ENCODE peak calls at places on chromosomes 6 and 20, in nine cellular contexts. One of them, this sample, is unnamed.

GRCh38 chr6:137881522-137881886 is 14.4 kb downstream of the TNFAIP3 start:
- DNase-seq in amygdala: no peak
- DNase-seq in PC-9: no peak
- DNase-seq in DMS153: no peak
- DNase-seq in activated T-helper 2 cell treated with anti-CD3 and anti-CD28 coated beads, Interferon-gamma antibody, Interleukin-2, Interleukin-4, amounts not matched to agents 10 μg/mL and 5 μg/mL and 100 μg/mL, durations not matched to agents 14 hours and 24 hours and 36 hours: no peak
- DNase-seq in ELF-1: no peak
- DNase-seq in effector memory CD8-positive, alpha-beta T cell: no peak
- DNase-seq in B cell: no peak
- DNase-seq in HS-5: no peak
- DNase-seq in this sample: no peak

GRCh38 chr6:110699780-110700179 is 115.5 kb downstream of the CDK19 start:
- DNase-seq in amygdala: no peak
- DNase-seq in PC-9: no peak
- DNase-seq in DMS153: no peak
- DNase-seq in activated T-helper 2 cell treated with anti-CD3 and anti-CD28 coated beads, Interferon-gamma antibody, Interleukin-2, Interleukin-4, amounts not matched to agents 10 μg/mL and 5 μg/mL and 100 μg/mL, durations not matched to agents 14 hours and 24 hours and 36 hours: no peak
- DNase-seq in ELF-1: no peak
- DNase-seq in effector memory CD8-positive, alpha-beta T cell: no peak
- DNase-seq in B cell: no peak
- DNase-seq in HS-5: no peak
- DNase-seq in this sample: no peak

GRCh38 chr20:58251979-58252591 is 23.6 kb upstream of the ANKRD60 start:
- DNase-seq in amygdala: no peak
- DNase-seq in PC-9: peak; percentile 98
- DNase-seq in DMS153: no peak
- DNase-seq in activated T-helper 2 cell treated with anti-CD3 and anti-CD28 coated beads, Interferon-gamma antibody, Interleukin-2, Interleukin-4, amounts not matched to agents 10 μg/mL and 5 μg/mL and 100 μg/mL, durations not matched to agents 14 hours and 24 hours and 36 hours: no peak
- DNase-seq in ELF-1: no peak
- DNase-seq in effector memory CD8-positive, alpha-beta T cell: no peak
- DNase-seq in B cell: no peak
- DNase-seq in HS-5: peak; percentile 91
- DNase-seq in this sample: no peak

GRCh38 chr20:58546312-58546711 is 31.1 kb upstream of the APCDD1L start:
- DNase-seq in amygdala: no peak
- DNase-seq in PC-9: no peak
- DNase-seq in DMS153: no peak
- DNase-seq in activated T-helper 2 cell treated with anti-CD3 and anti-CD28 coated beads, Interferon-gamma antibody, Interleukin-2, Interleukin-4, amounts not matched to agents 10 μg/mL and 5 μg/mL and 100 μg/mL, durations not matched to agents 14 hours and 24 hours and 36 hours: no peak
- DNase-seq in ELF-1: no peak
- DNase-seq in effector memory CD8-positive, alpha-beta T cell: no peak
- DNase-seq in B cell: no peak
- DNase-seq in HS-5: no peak
- DNase-seq in this sample: no peak

GRCh38 chr20:47113362-47114118 is 218.9 kb downstream of the EYA2 start:
- DNase-seq in amygdala: no peak
- DNase-seq in PC-9: no peak
- DNase-seq in DMS153: no peak
- DNase-seq in activated T-helper 2 cell treated with anti-CD3 and anti-CD28 coated beads, Interferon-gamma antibody, Interleukin-2, Interleukin-4, amounts not matched to agents 10 μg/mL and 5 μg/mL and 100 μg/mL, durations not matched to agents 14 hours and 24 hours and 36 hours: no peak
- DNase-seq in ELF-1: no peak
- DNase-seq in effector memory CD8-positive, alpha-beta T cell: no peak
- DNase-seq in B cell: no peak
- DNase-seq in HS-5: no peak
- DNase-seq in this sample: no peak

GRCh38 chr6:20438462-20439070 is 36.9 kb downstream of the E2F3 start:
- DNase-seq in amygdala: no peak
- DNase-seq in PC-9: no peak
- DNase-seq in DMS153: no peak
- DNase-seq in activated T-helper 2 cell treated with anti-CD3 and anti-CD28 coated beads, Interferon-gamma antibody, Interleukin-2, Interleukin-4, amounts not matched to agents 10 μg/mL and 5 μg/mL and 100 μg/mL, durations not matched to agents 14 hours and 24 hours and 36 hours: no peak
- DNase-seq in ELF-1: no peak
- DNase-seq in effector memory CD8-positive, alpha-beta T cell: no peak
- DNase-seq in B cell: no peak
- DNase-seq in HS-5: no peak
- DNase-seq in this sample: no peak

GRCh38 chr6:108616973-108617372 is 56.3 kb downstream of the FOXO3 start:
- DNase-seq in amygdala: no peak
- DNase-seq in PC-9: no peak
- DNase-seq in DMS153: no peak
- DNase-seq in activated T-helper 2 cell treated with anti-CD3 and anti-CD28 coated beads, Interferon-gamma antibody, Interleukin-2, Interleukin-4, amounts not matched to agents 10 μg/mL and 5 μg/mL and 100 μg/mL, durations not matched to agents 14 hours and 24 hours and 36 hours: no peak
- DNase-seq in ELF-1: no peak
- DNase-seq in effector memory CD8-positive, alpha-beta T cell: no peak
- DNase-seq in B cell: no peak
- DNase-seq in HS-5: no peak
- DNase-seq in this sample: no peak

GRCh38 chr6:75098709-75099108 is 107.1 kb downstream of the COL12A1 start:
- DNase-seq in amygdala: no peak
- DNase-seq in PC-9: peak; percentile 84
- DNase-seq in DMS153: no peak
- DNase-seq in activated T-helper 2 cell treated with anti-CD3 and anti-CD28 coated beads, Interferon-gamma antibody, Interleukin-2, Interleukin-4, amounts not matched to agents 10 μg/mL and 5 μg/mL and 100 μg/mL, durations not matched to agents 14 hours and 24 hours and 36 hours: no peak
- DNase-seq in ELF-1: peak; percentile 1
- DNase-seq in effector memory CD8-positive, alpha-beta T cell: no peak
- DNase-seq in B cell: no peak
- DNase-seq in HS-5: peak; percentile 86
- DNase-seq in this sample: no peak

GRCh38 chr6:136527831-136528230 is 22.4 kb downstream of the MAP7 start:
- DNase-seq in amygdala: no peak
- DNase-seq in PC-9: no peak
- DNase-seq in DMS153: no peak
- DNase-seq in activated T-helper 2 cell treated with anti-CD3 and anti-CD28 coated beads, Interferon-gamma antibody, Interleukin-2, Interleukin-4, amounts not matched to agents 10 μg/mL and 5 μg/mL and 100 μg/mL, durations not matched to agents 14 hours and 24 hours and 36 hours: no peak
- DNase-seq in ELF-1: no peak
- DNase-seq in effector memory CD8-positive, alpha-beta T cell: no peak
- DNase-seq in B cell: no peak
- DNase-seq in HS-5: no peak
- DNase-seq in this sample: no peak

GRCh38 chr20:58596244-58597010 is 54.7 kb upstream of the STX16 start:
- DNase-seq in amygdala: no peak
- DNase-seq in PC-9: no peak
- DNase-seq in DMS153: no peak
- DNase-seq in activated T-helper 2 cell treated with anti-CD3 and anti-CD28 coated beads, Interferon-gamma antibody, Interleukin-2, Interleukin-4, amounts not matched to agents 10 μg/mL and 5 μg/mL and 100 μg/mL, durations not matched to agents 14 hours and 24 hours and 36 hours: no peak
- DNase-seq in ELF-1: no peak
- DNase-seq in effector memory CD8-positive, alpha-beta T cell: no peak
- DNase-seq in B cell: no peak
- DNase-seq in HS-5: no peak
- DNase-seq in this sample: no peak

GRCh38 chr6:14804001-14804401 is 441.9 kb upstream of the JARID2 start:
- DNase-seq in amygdala: no peak
- DNase-seq in PC-9: no peak
- DNase-seq in DMS153: no peak
- DNase-seq in activated T-helper 2 cell treated with anti-CD3 and anti-CD28 coated beads, Interferon-gamma antibody, Interleukin-2, Interleukin-4, amounts not matched to agents 10 μg/mL and 5 μg/mL and 100 μg/mL, durations not matched to agents 14 hours and 24 hours and 36 hours: no peak
- DNase-seq in ELF-1: peak; percentile 58
- DNase-seq in effector memory CD8-positive, alpha-beta T cell: no peak
- DNase-seq in B cell: no peak
- DNase-seq in HS-5: no peak
- DNase-seq in this sample: no peak

GRCh38 chr20:3133156-3133555 is 26.5 kb downstream of the FASTKD5 start:
- DNase-seq in amygdala: no peak
- DNase-seq in PC-9: no peak
- DNase-seq in DMS153: no peak
- DNase-seq in activated T-helper 2 cell treated with anti-CD3 and anti-CD28 coated beads, Interferon-gamma antibody, Interleukin-2, Interleukin-4, amounts not matched to agents 10 μg/mL and 5 μg/mL and 100 μg/mL, durations not matched to agents 14 hours and 24 hours and 36 hours: no peak
- DNase-seq in ELF-1: no peak
- DNase-seq in effector memory CD8-positive, alpha-beta T cell: no peak
- DNase-seq in B cell: no peak
- DNase-seq in HS-5: no peak
- DNase-seq in this sample: no peak

GRCh38 chr6:33419580-33420492 is at the start of gene SYNGAP1:
- DNase-seq in amygdala: no peak
- DNase-seq in PC-9: no peak
- DNase-seq in DMS153: no peak
- DNase-seq in activated T-helper 2 cell treated with anti-CD3 and anti-CD28 coated beads, Interferon-gamma antibody, Interleukin-2, Interleukin-4, amounts not matched to agents 10 μg/mL and 5 μg/mL and 100 μg/mL, durations not matched to agents 14 hours and 24 hours and 36 hours: no peak
- DNase-seq in ELF-1: peak; percentile 53
- DNase-seq in effector memory CD8-positive, alpha-beta T cell: no peak
- DNase-seq in B cell: no peak
- DNase-seq in HS-5: no peak
- DNase-seq in this sample: no peak

GRCh38 chr6:38305995-38306681 is 333.6 kb downstream of the BTBD9 start:
- DNase-seq in amygdala: no peak
- DNase-seq in PC-9: no peak
- DNase-seq in DMS153: no peak
- DNase-seq in activated T-helper 2 cell treated with anti-CD3 and anti-CD28 coated beads, Interferon-gamma antibody, Interleukin-2, Interleukin-4, amounts not matched to agents 10 μg/mL and 5 μg/mL and 100 μg/mL, durations not matched to agents 14 hours and 24 hours and 36 hours: no peak
- DNase-seq in ELF-1: no peak
- DNase-seq in effector memory CD8-positive, alpha-beta T cell: no peak
- DNase-seq in B cell: no peak
- DNase-seq in HS-5: no peak
- DNase-seq in this sample: no peak

GRCh38 chr6:161225677-161226004 is 48.2 kb downstream of the AGPAT4 start:
- DNase-seq in amygdala: no peak
- DNase-seq in PC-9: no peak
- DNase-seq in DMS153: no peak
- DNase-seq in activated T-helper 2 cell treated with anti-CD3 and anti-CD28 coated beads, Interferon-gamma antibody, Interleukin-2, Interleukin-4, amounts not matched to agents 10 μg/mL and 5 μg/mL and 100 μg/mL, durations not matched to agents 14 hours and 24 hours and 36 hours: no peak
- DNase-seq in ELF-1: no peak
- DNase-seq in effector memory CD8-positive, alpha-beta T cell: no peak
- DNase-seq in B cell: no peak
- DNase-seq in HS-5: no peak
- DNase-seq in this sample: no peak

GRCh38 chr20:58433759-58434158 is 44.7 kb downstream of the VAPB start:
- DNase-seq in amygdala: no peak
- DNase-seq in PC-9: no peak
- DNase-seq in DMS153: no peak
- DNase-seq in activated T-helper 2 cell treated with anti-CD3 and anti-CD28 coated beads, Interferon-gamma antibody, Interleukin-2, Interleukin-4, amounts not matched to agents 10 μg/mL and 5 μg/mL and 100 μg/mL, durations not matched to agents 14 hours and 24 hours and 36 hours: no peak
- DNase-seq in ELF-1: no peak
- DNase-seq in effector memory CD8-positive, alpha-beta T cell: no peak
- DNase-seq in B cell: no peak
- DNase-seq in HS-5: peak; percentile 53
- DNase-seq in this sample: no peak

GRCh38 chr6:32931211-32931610 is 9.6 kb downstream of the HLA-DMB start:
- DNase-seq in amygdala: no peak
- DNase-seq in PC-9: no peak
- DNase-seq in DMS153: no peak
- DNase-seq in activated T-helper 2 cell treated with anti-CD3 and anti-CD28 coated beads, Interferon-gamma antibody, Interleukin-2, Interleukin-4, amounts not matched to agents 10 μg/mL and 5 μg/mL and 100 μg/mL, durations not matched to agents 14 hours and 24 hours and 36 hours: no peak
- DNase-seq in ELF-1: no peak
- DNase-seq in effector memory CD8-positive, alpha-beta T cell: no peak
- DNase-seq in B cell: no peak
- DNase-seq in HS-5: no peak
- DNase-seq in this sample: no peak

GRCh38 chr6:110524305-110524704 is 47.9 kb upstream of the SLC22A16 start:
- DNase-seq in amygdala: no peak
- DNase-seq in PC-9: no peak
- DNase-seq in DMS153: no peak
- DNase-seq in activated T-helper 2 cell treated with anti-CD3 and anti-CD28 coated beads, Interferon-gamma antibody, Interleukin-2, Interleukin-4, amounts not matched to agents 10 μg/mL and 5 μg/mL and 100 μg/mL, durations not matched to agents 14 hours and 24 hours and 36 hours: no peak
- DNase-seq in ELF-1: no peak
- DNase-seq in effector memory CD8-positive, alpha-beta T cell: no peak
- DNase-seq in B cell: no peak
- DNase-seq in HS-5: no peak
- DNase-seq in this sample: no peak

GRCh38 chr6:72712921-72713320 is 91.1 kb downstream of the KCNQ5 start:
- DNase-seq in amygdala: no peak
- DNase-seq in PC-9: no peak
- DNase-seq in DMS153: no peak
- DNase-seq in activated T-helper 2 cell treated with anti-CD3 and anti-CD28 coated beads, Interferon-gamma antibody, Interleukin-2, Interleukin-4, amounts not matched to agents 10 μg/mL and 5 μg/mL and 100 μg/mL, durations not matched to agents 14 hours and 24 hours and 36 hours: no peak
- DNase-seq in ELF-1: no peak
- DNase-seq in effector memory CD8-positive, alpha-beta T cell: no peak
- DNase-seq in B cell: no peak
- DNase-seq in HS-5: no peak
- DNase-seq in this sample: no peak

GRCh38 chr6:42336431-42336830 is 115.3 kb downstream of the TRERF1 start:
- DNase-seq in amygdala: no peak
- DNase-seq in PC-9: no peak
- DNase-seq in DMS153: no peak
- DNase-seq in activated T-helper 2 cell treated with anti-CD3 and anti-CD28 coated beads, Interferon-gamma antibody, Interleukin-2, Interleukin-4, amounts not matched to agents 10 μg/mL and 5 μg/mL and 100 μg/mL, durations not matched to agents 14 hours and 24 hours and 36 hours: no peak
- DNase-seq in ELF-1: no peak
- DNase-seq in effector memory CD8-positive, alpha-beta T cell: no peak
- DNase-seq in B cell: no peak
- DNase-seq in HS-5: no peak
- DNase-seq in this sample: no peak

GRCh38 chr20:44203161-44203560 is 7.4 kb downstream of the OSER1 start:
- DNase-seq in amygdala: no peak
- DNase-seq in PC-9: no peak
- DNase-seq in DMS153: no peak
- DNase-seq in activated T-helper 2 cell treated with anti-CD3 and anti-CD28 coated beads, Interferon-gamma antibody, Interleukin-2, Interleukin-4, amounts not matched to agents 10 μg/mL and 5 μg/mL and 100 μg/mL, durations not matched to agents 14 hours and 24 hours and 36 hours: no peak
- DNase-seq in ELF-1: no peak
- DNase-seq in effector memory CD8-positive, alpha-beta T cell: no peak
- DNase-seq in B cell: no peak
- DNase-seq in HS-5: no peak
- DNase-seq in this sample: no peak